ENCODE peak calls at places on chromosomes 3 and 15, in seven cellular contexts. One of them, this sample, is unnamed.

GRCh38 chr15:31463521-31464102 is 137.0 kb downstream of the KLF13 start:
- DNase-seq in Peyer's patch: no peak
- DNase-seq in progenitor cell of endocrine pancreas: no peak
- DNase-seq in heart right ventricle: no peak
- DNase-seq in cardiac fibroblast: no peak
- DNase-seq in cardiac muscle cell: no peak
- DNase-seq in K562: no peak
- DNase-seq in this sample: no peak

GRCh38 chr3:72234394-72234793 is 449.4 kb upstream of the PROK2 start:
- DNase-seq in Peyer's patch: no peak
- DNase-seq in progenitor cell of endocrine pancreas: no peak
- DNase-seq in heart right ventricle: no peak
- DNase-seq in cardiac fibroblast: peak
- DNase-seq in cardiac muscle cell: no peak
- DNase-seq in K562: no peak
- DNase-seq in this sample: peak

GRCh38 chr15:50114381-50114780 is 4.7 kb downstream of the ATP8B4 start:
- DNase-seq in Peyer's patch: no peak
- DNase-seq in progenitor cell of endocrine pancreas: no peak
- DNase-seq in heart right ventricle: no peak
- DNase-seq in cardiac fibroblast: no peak
- DNase-seq in cardiac muscle cell: no peak
- DNase-seq in K562: no peak
- DNase-seq in this sample: no peak

GRCh38 chr3:85360742-85361387 is 402.1 kb downstream of the CADM2 start:
- DNase-seq in Peyer's patch: no peak
- DNase-seq in progenitor cell of endocrine pancreas: peak
- DNase-seq in heart right ventricle: no peak
- DNase-seq in cardiac fibroblast: peak
- DNase-seq in cardiac muscle cell: peak
- DNase-seq in K562: no peak
- DNase-seq in this sample: no peak

GRCh38 chr15:73624530-73624929 is 8.7 kb downstream of the NPTN start:
- DNase-seq in Peyer's patch: no peak
- DNase-seq in progenitor cell of endocrine pancreas: no peak
- DNase-seq in heart right ventricle: no peak
- DNase-seq in cardiac fibroblast: no peak
- DNase-seq in cardiac muscle cell: no peak
- DNase-seq in K562: no peak
- DNase-seq in this sample: no peak

GRCh38 chr3:177039875-177040274 is 157.4 kb downstream of the TBL1XR1 start:
- DNase-seq in Peyer's patch: no peak
- DNase-seq in progenitor cell of endocrine pancreas: no peak
- DNase-seq in heart right ventricle: no peak
- DNase-seq in cardiac fibroblast: no peak
- DNase-seq in cardiac muscle cell: no peak
- DNase-seq in K562: no peak
- DNase-seq in this sample: no peak

GRCh38 chr3:37991823-37992222 is 1.2 kb downstream of the VILL start:
- DNase-seq in Peyer's patch: no peak
- DNase-seq in progenitor cell of endocrine pancreas: no peak
- DNase-seq in heart right ventricle: no peak
- DNase-seq in cardiac fibroblast: no peak
- DNase-seq in cardiac muscle cell: no peak
- DNase-seq in K562: no peak
- DNase-seq in this sample: no peak

GRCh38 chr3:123719785-123720531 is 135.1 kb upstream of the HACD2 start:
- DNase-seq in Peyer's patch: no peak
- DNase-seq in progenitor cell of endocrine pancreas: no peak
- DNase-seq in heart right ventricle: peak
- DNase-seq in cardiac fibroblast: no peak
- DNase-seq in cardiac muscle cell: no peak
- DNase-seq in K562: no peak
- DNase-seq in this sample: no peak

GRCh38 chr15:95556866-95557225 is 773.7 kb upstream of the NR2F2 start:
- DNase-seq in Peyer's patch: no peak
- DNase-seq in progenitor cell of endocrine pancreas: no peak
- DNase-seq in heart right ventricle: no peak
- DNase-seq in cardiac fibroblast: peak
- DNase-seq in cardiac muscle cell: no peak
- DNase-seq in K562: no peak
- DNase-seq in this sample: peak

GRCh38 chr3:23945653-23945902 is 492 bp downstream of the NR1D2 start:
- DNase-seq in Peyer's patch: no peak
- DNase-seq in progenitor cell of endocrine pancreas: no peak
- DNase-seq in heart right ventricle: no peak
- DNase-seq in cardiac fibroblast: no peak
- DNase-seq in cardiac muscle cell: no peak
- DNase-seq in K562: no peak
- DNase-seq in this sample: no peak

GRCh38 chr3:69370945-69371301 is 15.0 kb downstream of the FRMD4B start:
- DNase-seq in Peyer's patch: no peak
- DNase-seq in progenitor cell of endocrine pancreas: no peak
- DNase-seq in heart right ventricle: no peak
- DNase-seq in cardiac fibroblast: peak
- DNase-seq in cardiac muscle cell: no peak
- DNase-seq in K562: no peak
- DNase-seq in this sample: no peak

GRCh38 chr3:127342735-127343134 is 54.9 kb upstream of the PRR20G start:
- DNase-seq in Peyer's patch: no peak
- DNase-seq in progenitor cell of endocrine pancreas: no peak
- DNase-seq in heart right ventricle: no peak
- DNase-seq in cardiac fibroblast: no peak
- DNase-seq in cardiac muscle cell: no peak
- DNase-seq in K562: no peak
- DNase-seq in this sample: no peak

GRCh38 chr3:128850544-128850943 is 28.9 kb upstream of the ACAD9 start:
- DNase-seq in Peyer's patch: no peak
- DNase-seq in progenitor cell of endocrine pancreas: no peak
- DNase-seq in heart right ventricle: no peak
- DNase-seq in cardiac fibroblast: no peak
- DNase-seq in cardiac muscle cell: no peak
- DNase-seq in K562: no peak
- DNase-seq in this sample: no peak

GRCh38 chr15:78284758-78285157 is 14.7 kb downstream of the SKIC8 start:
- DNase-seq in Peyer's patch: no peak
- DNase-seq in progenitor cell of endocrine pancreas: no peak
- DNase-seq in heart right ventricle: no peak
- DNase-seq in cardiac fibroblast: no peak
- DNase-seq in cardiac muscle cell: no peak
- DNase-seq in K562: no peak
- DNase-seq in this sample: no peak
- TF ChIP-seq CTCF in Peyer's patch: no peak
- TF ChIP-seq CTCF in progenitor cell of endocrine pancreas: peak
- TF ChIP-seq CTCF in heart right ventricle: no peak
- TF ChIP-seq CTCF in cardiac fibroblast: peak
- TF ChIP-seq CTCF in cardiac muscle cell: peak
- TF ChIP-seq CTCF in K562: peak
- TF ChIP-seq CTCF in this sample: no peak

GRCh38 chr3:134838599-134838998 is 43.5 kb downstream of the EPHB1 start:
- DNase-seq in Peyer's patch: no peak
- DNase-seq in progenitor cell of endocrine pancreas: no peak
- DNase-seq in heart right ventricle: no peak
- DNase-seq in cardiac fibroblast: peak
- DNase-seq in cardiac muscle cell: no peak
- DNase-seq in K562: peak
- DNase-seq in this sample: no peak
- TF ChIP-seq CTCF in Peyer's patch: peak
- TF ChIP-seq CTCF in progenitor cell of endocrine pancreas: peak
- TF ChIP-seq CTCF in heart right ventricle: no peak
- TF ChIP-seq CTCF in cardiac fibroblast: peak
- TF ChIP-seq CTCF in cardiac muscle cell: no peak
- TF ChIP-seq CTCF in K562: no peak
- TF ChIP-seq CTCF in this sample: peak

DNA sequence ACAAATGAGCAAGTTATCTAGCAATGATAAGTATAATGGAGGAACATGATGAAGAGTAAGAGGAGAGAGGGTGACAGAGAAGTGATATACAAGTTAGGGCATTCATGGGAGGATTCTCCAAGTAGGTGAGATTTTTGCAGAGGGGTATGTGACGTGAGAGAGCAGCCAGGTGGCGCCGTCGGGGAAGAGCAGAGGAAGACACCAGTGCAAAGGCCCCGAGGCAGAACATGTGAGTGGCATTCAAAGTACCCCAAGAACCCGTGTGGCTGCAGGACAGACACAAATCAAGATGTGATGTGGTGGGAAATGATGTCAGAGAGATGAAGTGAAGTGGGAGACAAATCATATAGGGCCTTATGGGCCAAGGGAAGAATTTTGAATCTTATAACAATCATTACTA is 81.8 kb upstream of the GRM7 start:
- DNase-seq in Peyer's patch: no peak
- DNase-seq in progenitor cell of endocrine pancreas: no peak
- DNase-seq in heart right ventricle: no peak
- DNase-seq in cardiac fibroblast: no peak
- DNase-seq in cardiac muscle cell: no peak
- DNase-seq in K562: no peak
- DNase-seq in this sample: no peak
- TF ChIP-seq CTCF in Peyer's patch: no peak
- TF ChIP-seq CTCF in progenitor cell of endocrine pancreas: no peak
- TF ChIP-seq CTCF in heart right ventricle: no peak
- TF ChIP-seq CTCF in cardiac fibroblast: no peak
- TF ChIP-seq CTCF in cardiac muscle cell: no peak
- TF ChIP-seq CTCF in K562: peak
- TF ChIP-seq CTCF in this sample: no peak

DNA sequence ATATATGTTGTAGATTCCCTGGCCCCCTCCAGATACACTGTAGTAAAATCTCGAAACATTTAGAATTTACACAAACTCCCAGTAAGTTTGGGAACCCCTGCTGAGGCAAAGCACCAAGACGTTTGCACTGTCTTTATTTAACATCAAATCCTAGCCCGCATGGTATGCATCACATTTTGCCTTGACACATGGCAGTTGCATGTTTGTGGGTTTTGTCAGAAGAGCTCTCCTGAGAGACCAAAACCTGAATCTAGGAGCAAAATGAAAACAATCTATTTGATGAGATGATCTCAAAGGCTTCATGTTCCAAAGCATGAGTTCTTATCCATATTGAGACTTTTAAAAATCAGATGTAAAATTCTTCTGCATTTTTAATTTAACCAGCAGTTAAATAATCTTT is 105.4 kb upstream of the BOC start:
- DNase-seq in Peyer's patch: no peak
- DNase-seq in progenitor cell of endocrine pancreas: no peak
- DNase-seq in heart right ventricle: no peak
- DNase-seq in cardiac fibroblast: no peak
- DNase-seq in cardiac muscle cell: no peak
- DNase-seq in K562: no peak
- DNase-seq in this sample: no peak
- TF ChIP-seq CTCF in Peyer's patch: no peak
- TF ChIP-seq CTCF in progenitor cell of endocrine pancreas: no peak
- TF ChIP-seq CTCF in heart right ventricle: no peak
- TF ChIP-seq CTCF in cardiac fibroblast: no peak
- TF ChIP-seq CTCF in cardiac muscle cell: no peak
- TF ChIP-seq CTCF in K562: no peak
- TF ChIP-seq CTCF in this sample: no peak

GRCh38 chr15:48638966-48639365 is 6.5 kb downstream of the FBN1 start:
- DNase-seq in Peyer's patch: no peak
- DNase-seq in progenitor cell of endocrine pancreas: no peak
- DNase-seq in heart right ventricle: no peak
- DNase-seq in cardiac fibroblast: no peak
- DNase-seq in cardiac muscle cell: no peak
- DNase-seq in K562: no peak
- DNase-seq in this sample: no peak

GRCh38 chr15:48643776-48644497 is 1.6 kb downstream of the FBN1 start:
- DNase-seq in Peyer's patch: no peak
- DNase-seq in progenitor cell of endocrine pancreas: no peak
- DNase-seq in heart right ventricle: no peak
- DNase-seq in cardiac fibroblast: peak
- DNase-seq in cardiac muscle cell: no peak
- DNase-seq in K562: no peak
- DNase-seq in this sample: peak

GRCh38 chr15:48642795-48643194 is 2.7 kb downstream of the FBN1 start:
- DNase-seq in Peyer's patch: no peak
- DNase-seq in progenitor cell of endocrine pancreas: no peak
- DNase-seq in heart right ventricle: no peak
- DNase-seq in cardiac fibroblast: peak
- DNase-seq in cardiac muscle cell: no peak
- DNase-seq in K562: no peak
- DNase-seq in this sample: no peak

GRCh38 chr15:48643236-48643635 is 2.3 kb downstream of the FBN1 start:
- DNase-seq in Peyer's patch: no peak
- DNase-seq in progenitor cell of endocrine pancreas: no peak
- DNase-seq in heart right ventricle: no peak
- DNase-seq in cardiac fibroblast: peak
- DNase-seq in cardiac muscle cell: no peak
- DNase-seq in K562: no peak
- DNase-seq in this sample: peak

DNA sequence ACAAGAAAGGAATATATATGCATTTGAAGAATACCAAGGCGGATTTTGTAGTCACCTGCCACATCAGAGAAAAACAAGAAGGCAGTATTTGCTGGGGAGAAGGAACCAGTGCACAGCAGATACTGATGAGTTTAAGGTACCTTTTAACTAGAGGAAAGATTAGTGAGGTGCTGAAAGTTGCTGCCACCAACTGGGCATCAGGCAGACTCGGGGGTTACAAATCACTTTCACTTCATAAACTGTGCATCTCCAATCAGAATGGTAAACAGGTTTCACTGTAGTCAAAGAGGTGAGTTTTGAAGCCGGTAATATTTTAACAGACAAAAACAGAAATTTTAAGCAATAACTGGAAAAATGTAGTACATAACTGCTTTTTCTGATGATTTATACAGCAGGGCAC is 4.1 kb downstream of the FBN1 start:
- DNase-seq in Peyer's patch: no peak
- DNase-seq in progenitor cell of endocrine pancreas: no peak
- DNase-seq in heart right ventricle: no peak
- DNase-seq in cardiac fibroblast: peak
- DNase-seq in cardiac muscle cell: no peak
- DNase-seq in K562: no peak
- DNase-seq in this sample: peak
- TF ChIP-seq CTCF in Peyer's patch: no peak
- TF ChIP-seq CTCF in progenitor cell of endocrine pancreas: no peak
- TF ChIP-seq CTCF in heart right ventricle: peak
- TF ChIP-seq CTCF in cardiac fibroblast: peak
- TF ChIP-seq CTCF in cardiac muscle cell: peak
- TF ChIP-seq CTCF in K562: no peak
- TF ChIP-seq CTCF in this sample: peak

DNA sequence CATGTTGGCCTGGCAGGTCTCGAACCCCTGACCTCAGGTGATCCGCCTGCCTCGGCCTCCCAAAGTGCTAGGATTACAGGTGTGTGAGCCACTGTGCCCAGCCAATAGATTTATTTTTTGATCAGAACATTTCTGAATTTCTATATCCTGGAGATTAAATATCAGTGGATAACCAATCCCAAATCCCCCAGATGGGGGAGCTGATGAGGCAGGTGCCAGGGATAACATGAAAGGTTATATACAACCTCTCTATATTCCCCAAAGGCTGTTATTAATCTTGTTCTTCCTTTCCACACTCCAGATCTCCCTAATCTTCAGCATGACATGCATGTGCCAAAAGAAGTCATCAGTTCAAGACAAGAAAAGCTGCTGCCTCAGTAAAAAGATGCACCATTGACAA is 112.3 kb downstream of the WDR76 start:
- DNase-seq in Peyer's patch: no peak
- DNase-seq in progenitor cell of endocrine pancreas: no peak
- DNase-seq in heart right ventricle: no peak
- DNase-seq in cardiac fibroblast: peak
- DNase-seq in cardiac muscle cell: no peak
- DNase-seq in K562: peak
- DNase-seq in this sample: peak
- TF ChIP-seq CTCF in Peyer's patch: peak
- TF ChIP-seq CTCF in progenitor cell of endocrine pancreas: peak
- TF ChIP-seq CTCF in heart right ventricle: no peak
- TF ChIP-seq CTCF in cardiac fibroblast: peak
- TF ChIP-seq CTCF in cardiac muscle cell: peak
- TF ChIP-seq CTCF in K562: peak
- TF ChIP-seq CTCF in this sample: peak

This sample was measured in fibroblast of the aortic adventitia.